ENCODE peak calls at places on chromosomes 5 and 9, in ten cellular contexts. A, E, F, K, J, L, G, U, X and C are unnamed samples.

GRCh38 chr5:10248378-10249260 is 1.1 kb downstream of the ATPSCKMT start:
- DNase-seq in A (no peak), E (no peak), F (no peak), K (no peak), J (no peak), L (no peak), G (no peak), U (no peak), X (no peak), C (no peak)

GRCh38 chr5:61817472-61818326 is 485.6 kb downstream of the ZSWIM6 start:
- DNase-seq in A (peak; percentile 6), E (no peak), F (no peak), K (no peak), J (no peak), L (peak; percentile 58), G (peak; percentile 12), U (no peak), X (peak; percentile 32), C (no peak)

GRCh38 chr9:125538092-125538473 is 168.9 kb downstream of the MAPKAP1 start:
- DNase-seq in A (peak; percentile 72), E (no peak), F (no peak), K (no peak), J (no peak), L (peak; percentile 93), G (peak; percentile 86), U (no peak), X (no peak), C (no peak)

GRCh38 chr5:41796061-41796460 is 74.2 kb downstream of the OXCT1 start:
- DNase-seq in A (no peak), E (no peak), F (no peak), K (no peak), J (no peak), L (peak; percentile 53), G (no peak), U (no peak), X (no peak), C (no peak)

GRCh38 chr9:27117489-27118135 is 8.6 kb downstream of the TEK start:
- DNase-seq in A (peak; percentile 76), E (no peak), F (no peak), K (peak; percentile 62), J (no peak), L (no peak), G (no peak), U (no peak), X (no peak), C (no peak)

GRCh38 chr5:1725641-1726468 is 73.8 kb downstream of the MRPL36 start:
- DNase-seq in A (no peak), E (no peak), F (no peak), K (no peak), J (peak; percentile 3), L (no peak), G (no peak), U (no peak), X (peak; percentile 23), C (no peak)

GRCh38 chr5:137209232-137209810 is 289.8 kb downstream of the SPOCK1 start:
- DNase-seq in A (no peak), E (no peak), F (no peak), K (no peak), J (no peak), L (no peak), G (no peak), U (no peak), X (no peak), C (no peak)

GRCh38 chr9:113568481-113569321 is 105.2 kb downstream of the RGS3 start:
- DNase-seq in A (no peak), E (no peak), F (no peak), K (peak; percentile 66), J (no peak), L (no peak), G (no peak), U (no peak), X (no peak), C (no peak)

GRCh38 chr5:65059681-65060598 is 291.2 kb downstream of the CWC27 start:
- DNase-seq in A (no peak), E (no peak), F (no peak), K (no peak), J (no peak), L (peak; percentile 69), G (peak; percentile 19), U (no peak), X (no peak), C (no peak)

GRCh38 chr5:67806647-67807046 is 408.9 kb upstream of the PIK3R1 start:
- DNase-seq in A (no peak), E (no peak), F (no peak), K (no peak), J (no peak), L (no peak), G (no peak), U (no peak), X (no peak), C (no peak)